ENCODE peak calls at places on chromosomes 11 and 22, in four cellular contexts. V is Peyer's patch, J is right lobe of liver, I is adrenal gland. N is an unnamed sample.

GRCh38 chr22:30573594-30574094 is 821 bp downstream of the GAL3ST1 start:
- DNase-seq in I (no peak), V (peak; percentile 69), J (no peak), N (peak; percentile 56)

GRCh38 chr11:68969386-68969785 is 11.4 kb downstream of the MRGPRD start:
- DNase-seq in J (no peak), V (no peak), I (no peak), N (no peak)

GRCh38 chr22:45731798-45732495 is 60.3 kb downstream of the ATXN10 start:
- DNase-seq in I (no peak), V (no peak), J (no peak), N (no peak)

GRCh38 chr11:36070215-36070976 is 126.5 kb downstream of the LDLRAD3 start:
- DNase-seq in V (no peak), I (no peak), J (no peak), N (no peak)

GRCh38 chr22:40251106-40251505 is 73.4 kb downstream of the TNRC6B start:
- DNase-seq in J (no peak), I (no peak), V (no peak), N (no peak)

GRCh38 chr11:126809514-126810289 is 190.9 kb downstream of the KIRREL3 start:
- DNase-seq in I (no peak), V (no peak), J (no peak), N (no peak)

GRCh38 chr22:40635008-40635939 is 1.2 kb downstream of the MRTFA start:
- DNase-seq in J (no peak), V (no peak), I (no peak), N (no peak)

GRCh38 chr11:111148953-111149352 is 96.6 kb upstream of the POU2AF2 start:
- DNase-seq in J (no peak), V (no peak), I (no peak), N (no peak)

GRCh38 chr22:22877523-22878210 is 9.9 kb upstream of the IGLL5 start:
- DNase-seq in J (peak; percentile 71), V (peak; percentile 84), I (peak; percentile 56), N (peak; percentile 53)

GRCh38 chr11:9861860-9862725 is 198.2 kb downstream of the SWAP70 start:
- DNase-seq in V (no peak), I (peak; percentile 44), J (peak; percentile 27), N (peak; percentile 47)

GRCh38 chr11:119828011-119828410 is 99.0 kb upstream of the NECTIN1 start:
- DNase-seq in J (no peak), V (peak; percentile 71), I (no peak), N (no peak)

GRCh38 chr11:108984021-108984420 is 319.2 kb downstream of the DDX10 start:
- DNase-seq in I (no peak), V (no peak), J (no peak), N (no peak)

GRCh38 chr22:20009018-20009482 is 7.6 kb downstream of the ARVCF start:
- DNase-seq in I (peak; percentile 49), J (no peak), V (no peak), N (no peak)

GRCh38 chr11:60847906-60848305 is 6.0 kb downstream of the CCDC86 start:
- DNase-seq in I (no peak), V (no peak), J (no peak), N (no peak)

GRCh38 chr22:19290400-19291217 is 910 bp downstream of the CLTCL1 start:
- DNase-seq in J (peak; percentile 31), I (no peak), V (no peak), N (no peak)

GRCh38 chr11:44310198-44310455 is 188 bp upstream of the ALX4 start:
- DNase-seq in V (no peak), I (no peak), J (no peak), N (no peak)

GRCh38 chr11:75421035-75421602 is 11.9 kb downstream of the KLHL35 start:
- DNase-seq in J (no peak), V (no peak), I (no peak), N (no peak)

GRCh38 chr11:95175969-95176368 is 55.0 kb downstream of the SESN3 start:
- DNase-seq in I (no peak), V (no peak), J (no peak), N (no peak)

GRCh38 chr22:28791841-28792490 is 8.4 kb downstream of the XBP1 start:
- DNase-seq in J (no peak), V (no peak), I (no peak), N (no peak)

GRCh38 chr22:28791124-28791523 is 9.2 kb downstream of the XBP1 start:
- DNase-seq in J (no peak), V (no peak), I (no peak), N (no peak)

GRCh38 chr22:28793976-28794584 is 6.3 kb downstream of the XBP1 start:
- DNase-seq in V (no peak), J (no peak), I (no peak), N (no peak)

GRCh38 chr22:28795071-28795693 is 5.2 kb downstream of the XBP1 start:
- DNase-seq in J (no peak), V (no peak), I (no peak), N (no peak)

DNA sequence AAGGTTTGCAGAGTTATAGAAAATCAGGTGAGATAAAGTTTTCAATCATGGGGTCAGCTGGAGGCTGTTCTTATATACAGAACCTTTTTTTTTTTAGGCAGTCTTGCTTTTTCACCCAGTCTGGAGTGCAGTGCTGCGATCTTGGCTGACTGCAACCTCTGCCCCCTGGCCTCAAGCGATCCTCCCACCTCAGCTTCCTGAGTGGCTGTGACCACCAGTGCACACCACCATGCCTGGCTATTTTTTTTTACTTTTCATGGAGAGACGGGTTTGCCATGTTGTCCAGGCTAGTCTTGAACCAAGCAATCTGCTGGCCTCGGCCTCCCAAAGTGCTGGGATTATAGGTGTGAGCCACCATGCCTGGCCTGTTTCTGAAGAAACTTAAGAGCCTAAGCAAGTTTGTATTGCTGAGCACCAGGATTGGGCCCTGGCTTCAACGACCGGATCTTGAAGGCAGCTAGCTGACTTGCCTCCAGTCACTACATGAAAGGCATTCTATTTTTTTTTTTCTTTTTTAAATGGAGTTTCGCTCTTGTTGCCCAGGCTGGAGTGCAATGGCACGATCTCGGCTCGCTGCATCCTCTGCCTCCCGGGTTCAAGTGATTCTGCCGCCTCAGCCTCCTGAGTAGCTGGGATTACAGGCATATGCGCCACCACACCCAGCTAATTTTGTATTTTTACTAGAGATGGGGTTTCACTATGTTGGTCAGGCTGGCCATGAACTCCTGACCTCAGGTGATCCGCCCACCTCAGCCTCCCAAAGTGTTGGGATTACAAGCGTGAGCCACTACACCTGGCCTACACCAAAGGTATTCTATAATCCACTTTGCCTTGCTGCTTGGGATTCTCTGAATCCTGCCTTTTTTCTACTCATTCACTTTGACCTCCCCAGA is 7.6 kb downstream of the XBP1 start:
- DNase-seq in V (no peak), I (no peak), J (no peak), N (no peak)
- TF ChIP-seq POLR2A in V (no peak), I (no peak), J (no peak), N (no peak)

GRCh38 chr11:134069996-134070845 is 1.3 kb downstream of the JAM3 start:
- DNase-seq in J (no peak), V (no peak), I (no peak), N (no peak)

GRCh38 chr11:134067486-134067885 is 1.4 kb upstream of the JAM3 start:
- DNase-seq in I (no peak), J (no peak), V (no peak), N (no peak)

GRCh38 chr11:134071306-134071705 is 2.4 kb downstream of the JAM3 start:
- DNase-seq in J (no peak), I (no peak), V (no peak), N (no peak)

GRCh38 chr11:134069426-134069921 is 602 bp downstream of the JAM3 start:
- DNase-seq in V (no peak), J (no peak), I (no peak), N (no peak)

DNA sequence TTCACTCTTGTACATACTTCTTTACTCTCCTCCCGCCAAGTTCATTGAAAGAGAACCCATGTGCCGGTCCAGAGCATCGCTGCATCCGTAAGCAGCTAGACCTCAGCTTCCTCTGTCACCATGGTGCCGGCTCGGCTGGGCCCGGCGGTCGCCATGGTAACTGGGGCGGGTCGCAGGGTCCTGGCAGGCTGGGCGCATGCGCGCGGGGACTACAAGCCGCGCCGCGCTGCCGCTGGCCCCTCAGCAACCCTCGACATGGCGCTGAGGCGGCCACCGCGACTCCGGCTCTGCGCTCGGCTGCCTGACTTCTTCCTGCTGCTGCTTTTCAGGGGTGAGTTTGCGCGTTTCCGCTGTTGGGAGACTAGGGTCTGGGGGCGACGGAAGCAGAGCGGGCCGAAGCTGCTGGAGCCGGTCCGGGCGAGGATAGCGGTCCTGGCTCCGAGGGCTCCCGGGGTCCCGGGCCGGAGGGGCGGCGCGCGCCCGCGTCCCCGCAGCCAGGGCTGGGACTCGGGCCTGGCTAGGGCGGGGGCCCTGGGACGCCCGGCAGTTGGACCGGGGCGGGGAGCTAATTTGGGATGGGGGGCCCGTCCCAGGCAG is at the start of gene JAM3:
- DNase-seq in I (peak; percentile 96), V (peak; percentile 78), J (peak; percentile 87), N (peak; percentile 87)
- TF ChIP-seq POLR2A in I (peak; percentile 73), V (peak; percentile 28), J (no peak), N (no peak)

DNA sequence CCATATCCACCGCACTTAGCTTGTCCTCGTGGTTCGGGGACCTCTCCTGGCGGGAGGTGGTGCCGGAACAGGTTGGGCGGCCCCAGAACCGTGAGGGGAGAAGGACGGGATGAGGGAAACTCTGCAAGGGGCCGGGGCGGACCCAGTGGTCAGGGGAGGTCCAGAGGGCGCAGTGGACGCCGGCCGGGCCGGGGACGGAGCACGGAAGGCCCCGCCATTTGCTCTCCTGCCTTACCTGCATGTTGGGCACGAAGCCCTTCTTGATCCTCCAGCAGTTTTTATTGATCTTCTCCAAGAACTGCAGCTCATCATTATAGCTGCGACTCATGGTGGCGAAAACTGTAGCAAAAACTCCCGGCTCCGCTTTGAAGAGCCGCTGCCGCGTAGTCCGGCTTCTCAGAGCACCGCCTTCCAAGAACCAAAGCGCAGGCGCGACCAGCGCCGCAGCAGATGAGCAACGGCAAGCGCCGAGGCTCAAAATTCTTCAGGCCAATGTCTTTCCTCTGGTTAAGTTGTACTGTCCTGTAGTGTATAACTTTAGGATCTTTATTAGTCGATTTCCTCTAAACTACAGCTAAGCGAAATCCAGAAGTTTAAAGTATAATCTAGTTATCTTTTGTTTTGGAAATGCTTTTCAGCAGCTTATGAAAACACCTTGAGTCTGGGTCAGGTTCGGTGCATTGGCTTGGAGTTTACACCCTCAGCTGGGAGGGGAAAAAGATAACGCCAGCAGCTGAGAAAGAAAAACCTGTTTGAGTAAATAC is at the start of gene RTCB:
- DNase-seq in J (peak; percentile 89), I (peak; percentile 92), V (peak; percentile 94), N (peak; percentile 89)
- TF ChIP-seq POLR2A in J (peak; percentile 66), I (no peak), V (peak; percentile 78), N (no peak)

GRCh38 chr22:38506118-38506962 is at the start of gene DDX17:
- DNase-seq in J (peak; percentile 90), V (peak; percentile 95), I (peak; percentile 93), N (peak; percentile 96)

GRCh38 chr22:38501797-38502672 is 4.1 kb downstream of the DDX17 start:
- DNase-seq in J (no peak), V (no peak), I (no peak), N (no peak)

GRCh38 chr22:38504731-38505594 is 1.1 kb downstream of the DDX17 start:
- DNase-seq in I (peak; percentile 71), J (peak; percentile 69), V (peak; percentile 65), N (peak; percentile 63)

GRCh38 chr22:38503021-38503420 is 3.1 kb downstream of the DDX17 start:
- DNase-seq in I (no peak), V (no peak), J (no peak), N (no peak)

DNA sequence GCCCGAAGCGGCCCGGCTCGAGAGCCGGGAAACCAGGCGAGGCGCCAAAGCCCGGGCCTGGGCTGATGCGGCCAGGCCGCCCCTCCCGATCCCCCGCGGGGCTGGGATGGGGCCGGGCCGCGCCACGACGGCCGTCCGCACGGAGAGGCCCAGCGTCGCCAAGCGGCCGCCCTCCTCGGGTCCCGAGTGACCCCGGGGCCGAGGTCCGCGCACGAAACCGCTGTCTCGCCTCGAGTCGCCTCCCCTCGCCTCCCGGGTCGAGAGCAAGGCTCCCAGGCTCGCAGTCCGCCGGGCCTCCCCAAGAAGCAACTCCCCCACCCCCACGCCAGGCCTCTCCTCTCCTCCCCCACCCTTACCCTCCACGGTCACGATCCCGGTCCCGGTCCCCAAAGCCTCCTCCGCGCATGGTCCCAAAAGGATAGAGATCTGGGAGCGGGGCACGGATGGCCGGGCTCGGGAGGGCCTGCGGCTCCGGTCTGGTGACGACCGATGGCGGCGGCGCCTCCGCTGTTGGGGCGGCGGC is 455 bp downstream of the DDX17 start:
- DNase-seq in V (peak; percentile 89), J (peak; percentile 82), I (peak; percentile 77), N (peak; percentile 79)
- TF ChIP-seq POLR2A in V (peak; percentile 31), J (no peak), I (peak; percentile 83), N (no peak)